ENCODE peak calls at places on chromosomes 11 and 22, in ten cellular contexts. D, J, R, G, F, Y, W, T, Z and O are unnamed samples.

GRCh38 chr11:86978756-86979608 is 23.8 kb upstream of the FZD4 start:
- DNase-seq in J (peak; percentile 48), Y (peak; percentile 54), D (no peak), R (peak; percentile 39), F (no peak), W (no peak), T (peak; percentile 17), G (peak; percentile 6), Z (no peak), O (no peak)

GRCh38 chr11:1087961-1088926 is 13.6 kb downstream of the MUC2 start:
- DNase-seq in G (no peak), T (no peak), D (peak; percentile 60), Y (no peak), Z (no peak), J (no peak), W (peak; percentile 7), R (no peak), F (no peak), O (peak; percentile 27)

GRCh38 chr11:130666781-130667251 is 218.4 kb downstream of the ADAMTS15 start:
- DNase-seq in G (no peak), R (no peak), Z (no peak), Y (no peak), J (no peak), F (no peak), T (no peak), D (no peak), W (no peak), O (no peak)

GRCh38 chr11:57144075-57144474 is 37.7 kb upstream of the LRRC55 start:
- DNase-seq in Y (no peak), T (no peak), F (no peak), D (no peak), G (no peak), W (no peak), J (no peak), R (no peak), Z (no peak), O (no peak)

GRCh38 chr11:72719144-72719543 is 33.1 kb downstream of the ARAP1 start:
- DNase-seq in G (no peak), R (no peak), D (no peak), W (peak; percentile 61), J (no peak), T (peak; percentile 60), F (no peak), Z (no peak), Y (no peak), O (no peak)

GRCh38 chr11:131154329-131154728 is 216.1 kb upstream of the NTM start:
- DNase-seq in W (no peak), Z (no peak), G (no peak), J (no peak), F (no peak), Y (no peak), D (no peak), R (no peak), T (no peak), O (no peak)

GRCh38 chr11:45983471-45983845 is 61.0 kb downstream of the LARGE2 start:
- DNase-seq in Z (no peak), T (no peak), G (no peak), D (no peak), Y (no peak), F (no peak), R (no peak), J (no peak), W (no peak), O (no peak)

GRCh38 chr11:10638285-10638684 is 55.3 kb downstream of the IRAG1 start:
- DNase-seq in T (no peak), W (no peak), Z (no peak), D (no peak), Y (no peak), F (no peak), G (no peak), J (peak; percentile 50), R (no peak), O (no peak)

GRCh38 chr11:35246725-35247124 is 107.8 kb downstream of the CD44 start:
- DNase-seq in W (no peak), Z (no peak), Y (no peak), T (no peak), F (no peak), J (peak; percentile 39), G (no peak), R (peak; percentile 54), D (no peak), O (no peak)

GRCh38 chr11:127017482-127017881 is 16.9 kb upstream of the KIRREL3 start:
- DNase-seq in Z (no peak), Y (no peak), F (no peak), J (peak; percentile 68), D (no peak), R (no peak), T (no peak), W (no peak), G (no peak), O (no peak)

GRCh38 chr11:90407350-90407749 is 184.5 kb upstream of the CHORDC1 start:
- DNase-seq in F (no peak), Y (no peak), J (no peak), D (no peak), W (no peak), G (no peak), Z (no peak), R (no peak), T (no peak), O (no peak)

GRCh38 chr11:62269654-62270278 is at the start of gene SCGB2A2:
- DNase-seq in G (no peak), J (no peak), Z (peak; percentile 63), D (no peak), Y (no peak), F (peak; percentile 4), T (peak; percentile 12), W (no peak), R (no peak), O (no peak)

GRCh38 chr11:63869171-63869591 is 30.3 kb downstream of the MARK2 start:
- DNase-seq in F (peak; percentile 60), T (no peak), R (no peak), J (no peak), D (peak; percentile 76), Y (no peak), W (no peak), G (no peak), Z (no peak), O (no peak)

GRCh38 chr11:2211113-2211971 is 39.7 kb upstream of the TH start:
- DNase-seq in D (peak; percentile 52), T (peak; percentile 85), R (peak; percentile 5), F (no peak), J (peak; percentile 81), Z (peak; percentile 9), G (no peak), W (no peak), Y (no peak), O (no peak)

GRCh38 chr11:118147502-118147901 is 5.1 kb downstream of the SCN4B start:
- DNase-seq in D (no peak), F (no peak), W (no peak), Y (no peak), J (no peak), R (no peak), T (no peak), Z (no peak), G (no peak), O (no peak)

GRCh38 chr11:120612363-120613263 is 101.1 kb downstream of the GRIK4 start:
- DNase-seq in J (peak; percentile 71), F (no peak), Y (peak; percentile 16), Z (no peak), W (peak; percentile 61), D (peak; percentile 28), R (peak; percentile 19), T (peak; percentile 18), G (no peak), O (no peak)

GRCh38 chr22:39543095-39543494 is 10.5 kb upstream of the RPS19BP1 start:
- DNase-seq in F (peak; percentile 29), R (no peak), G (peak; percentile 39), Y (peak; percentile 32), W (no peak), J (peak; percentile 57), Z (no peak), D (no peak), T (no peak), O (no peak)

GRCh38 chr11:66956689-66957290 is 1.4 kb downstream of the PC start:
- DNase-seq in D (no peak), G (no peak), Z (peak; percentile 56), W (no peak), R (no peak), T (peak; percentile 45), J (peak; percentile 73), F (peak; percentile 15), Y (peak; percentile 20), O (peak; percentile 5)

GRCh38 chr11:130063398-130063797 is 6.3 kb upstream of the APLP2 start:
- DNase-seq in Z (no peak), F (no peak), T (no peak), G (no peak), W (no peak), D (no peak), R (no peak), J (no peak), Y (no peak), O (no peak)

DNA sequence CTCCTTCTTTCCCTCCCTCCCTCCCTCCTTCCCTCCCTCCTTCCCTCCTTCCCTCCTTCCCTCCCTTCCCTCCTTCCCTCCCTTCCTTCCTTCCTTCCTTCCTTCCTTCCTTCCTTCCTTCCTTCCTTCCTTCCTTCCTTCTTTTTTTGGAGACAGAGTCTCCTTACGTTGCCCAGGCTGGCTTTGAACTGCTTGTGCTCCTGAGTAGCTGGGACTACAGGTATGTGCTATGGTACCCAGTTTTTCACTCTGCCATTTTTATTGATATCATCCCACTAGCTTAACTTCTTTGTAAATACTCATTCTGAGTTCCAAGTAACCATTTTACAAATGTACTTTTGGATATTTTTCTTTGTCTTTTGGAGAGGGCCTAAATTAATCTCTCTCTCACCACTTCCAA is 336.8 kb upstream of the DDI1 start:
- DNase-seq in F (no peak), Z (no peak), Y (no peak), W (no peak), R (no peak), D (no peak), T (no peak), J (no peak), G (no peak), O (no peak)
- H3K4me3 ChIP-seq in F (no peak overlapping the region), Z (no peak overlapping the region), Y (no peak overlapping the region), W (no peak overlapping the region), R (no peak overlapping the region), D (no peak overlapping the region), T (no peak overlapping the region), J (no peak overlapping the region), G (no peak overlapping the region), O (no peak overlapping the region)

GRCh38 chr11:12728417-12728816 is 54.2 kb downstream of the TEAD1 start:
- DNase-seq in D (no peak), T (no peak), W (no peak), F (no peak), G (no peak), J (no peak), Z (no peak), Y (no peak), R (no peak), O (no peak)
- H3K4me1 ChIP-seq in D (peaks cover 27% of the 10 kb centered on the region), T (peaks cover 34% of the 10 kb centered on the region), W (peaks cover 73% of the 10 kb centered on the region), F (peaks cover 54% of the 10 kb centered on the region), G (peaks cover 12% of the 10 kb centered on the region), J (peaks cover 53% of the 10 kb centered on the region), Z (peaks cover 26% of the 10 kb centered on the region), Y (no peaks in the 10 kb centered on the region), R (peaks cover 53% of the 10 kb centered on the region), O (no peaks in the 10 kb centered on the region)

GRCh38 chr11:7612661-7613393 is 60.5 kb downstream of the CYB5R2 start:
- DNase-seq in R (no peak), J (peak; percentile 38), Z (no peak), T (peak; percentile 48), G (no peak), F (no peak), D (no peak), W (no peak), Y (no peak), O (no peak)
- H3K27ac ChIP-seq in R (peak overlapping the region; percentile 15), J (peak overlapping the region; percentile 85), Z (peak overlapping the region; percentile 23), T (peak overlapping the region; percentile 2), G (no peak overlapping the region), F (peak overlapping the region; percentile 58), D (no peak overlapping the region), W (peak overlapping the region; percentile 44), Y (no peak overlapping the region), O (no peak overlapping the region)

GRCh38 chr11:33867996-33868645 is 23.8 kb downstream of the LMO2 start:
- DNase-seq in G (no peak), W (no peak), T (no peak), Y (no peak), R (no peak), J (no peak), F (no peak), Z (no peak), D (no peak), O (no peak)
- H3K4me3 ChIP-seq in G (no peak overlapping the region), W (peak overlapping the region; percentile 78), T (peak overlapping the region; percentile 49), Y (no peak overlapping the region), R (peak overlapping the region; percentile 68), J (peak overlapping the region; percentile 64), F (no peak overlapping the region), Z (peak overlapping the region; percentile 81), D (peak overlapping the region; percentile 61), O (no peak overlapping the region)